ENCODE peak calls at places on chromosomes 13 and 19, in four cellular contexts. E, U, W and P are unnamed samples.

GRCh38 chr19:48635263-48635965 is 1.8 kb downstream of the DBP start:
- DNase-seq in E (peak), U (peak), W (no peak), P (peak)

GRCh38 chr13:33426131-33426530 is 140.6 kb upstream of the STARD13 start:
- DNase-seq in E (no peak), U (no peak), W (no peak), P (no peak)

GRCh38 chr13:76884571-76885202 is 1.5 kb downstream of the KCTD12 start:
- DNase-seq in E (no peak), U (no peak), W (no peak), P (no peak)

GRCh38 chr13:66087149-66087780 is 1142.9 kb downstream of the PCDH9 start:
- DNase-seq in E (no peak), U (no peak), W (no peak), P (no peak)

GRCh38 chr19:55376381-55376933 is at the start of gene TMEM190:
- DNase-seq in E (peak), U (no peak), W (no peak), P (no peak)

GRCh38 chr19:30362156-30362754 is 9.9 kb upstream of the ZNF536 start:
- DNase-seq in E (no peak), U (no peak), W (no peak), P (no peak)

GRCh38 chr19:13781547-13781946 is 7.3 kb downstream of the C19orf53 start:
- DNase-seq in E (peak), U (peak), W (peak), P (no peak)

GRCh38 chr19:33375760-33376159 is 2.3 kb downstream of the CEBPG start:
- DNase-seq in E (no peak), U (no peak), W (peak), P (no peak)

GRCh38 chr19:39145180-39145953 is 19.8 kb downstream of the PAK4 start:
- DNase-seq in E (peak), U (no peak), W (no peak), P (no peak)

GRCh38 chr13:19794552-19795143 is 11.9 kb upstream of the PSPC1 start:
- DNase-seq in E (no peak), U (no peak), W (no peak), P (no peak)

GRCh38 chr19:5050905-5051304 is 82.0 kb downstream of the KDM4B start:
- DNase-seq in E (no peak), U (no peak), W (no peak), P (no peak)

GRCh38 chr13:97535619-97536018 is 101.7 kb downstream of the RAP2A start:
- DNase-seq in E (no peak), U (no peak), W (peak), P (no peak)

GRCh38 chr19:13060233-13060963 is 42.3 kb downstream of the LYL1 start:
- DNase-seq in E (no peak), U (no peak), W (peak), P (no peak)

GRCh38 chr19:6886272-6886671 is 1.1 kb upstream of the ADGRE1 start:
- DNase-seq in E (no peak), U (no peak), W (no peak), P (no peak)

GRCh38 chr19:816500-816857 is 5.3 kb downstream of the PLPPR3 start:
- DNase-seq in E (no peak), U (no peak), W (no peak), P (no peak)

GRCh38 chr19:14410054-14410774 is 8.9 kb downstream of the DDX39A start:
- DNase-seq in E (no peak), U (no peak), W (no peak), P (no peak)

GRCh38 chr19:36916991-36917390 is 859 bp downstream of the ZNF568 start:
- DNase-seq in E (peak), U (no peak), W (peak), P (no peak)

GRCh38 chr13:46386996-46387851 is at the start of gene RUBCNL:
- DNase-seq in E (peak), U (no peak), W (peak), P (peak)

GRCh38 chr19:35462476-35462953 is 14.5 kb downstream of the FFAR2 start:
- DNase-seq in E (no peak), U (no peak), W (peak), P (no peak)